ENCODE peak calls at places on chromosomes 7 and 10, in nine cellular contexts. U is activated CD8-positive, alpha-beta T cell treated with anti-CD3 and anti-CD28 coated beads for 36 hours; K is psoas muscle; Z is lower lobe of right lung; B is AG09319; X is body of pancreas; F is heart right ventricle; O is fibroblast of lung; E is IMR-90. A is an unnamed sample.
A peak's percentile ranks its signal among the peaks of the same experiment; 100 is the strongest.

GRCh38 chr7:125059861-125060456 is 130.3 kb upstream of the POT1 start:
- DNase-seq in U (no peak), Z (no peak), X (no peak), F (no peak), O (peak; percentile 39), B (no peak), E (peak; percentile 3), K (no peak), A (no peak)

GRCh38 chr10:44339218-44339617 is 45.7 kb downstream of the CXCL12 start:
- DNase-seq in U (no peak), X (no peak), F (no peak), K (no peak), O (no peak), Z (no peak), B (peak; percentile 79), E (peak; percentile 23), A (no peak)

GRCh38 chr10:97826892-97827291 is 22.8 kb upstream of the GOLGA7B start:
- DNase-seq in X (no peak), B (no peak), K (no peak), O (no peak), F (no peak), Z (no peak), U (no peak), E (no peak), A (no peak)

GRCh38 chr7:24894670-24895221 is 85.2 kb downstream of the OSBPL3 start:
- DNase-seq in F (no peak), Z (no peak), U (no peak), O (no peak), K (no peak), X (no peak), B (no peak), E (no peak), A (no peak)

GRCh38 chr10:109403551-109403950 is 519.8 kb downstream of the XPNPEP1 start:
- DNase-seq in X (no peak), F (no peak), Z (no peak), E (peak; percentile 9), K (no peak), B (no peak), O (no peak), U (no peak), A (no peak)

GRCh38 chr7:6533893-6534804 is 17.1 kb downstream of the GRID2IP start:
- DNase-seq in K (no peak), F (no peak), E (no peak), X (no peak), U (peak; percentile 82), B (no peak), Z (no peak), O (no peak), A (no peak)

GRCh38 chr7:26419198-26419597 is 127.5 kb downstream of the SNX10 start:
- DNase-seq in K (no peak), F (no peak), O (no peak), E (no peak), B (no peak), X (no peak), U (no peak), Z (no peak), A (no peak)

GRCh38 chr10:55641601-55642000 is 719.5 kb downstream of the ZWINT start:
- DNase-seq in X (no peak), Z (no peak), E (no peak), K (no peak), B (no peak), O (no peak), U (no peak), F (no peak), A (no peak)

GRCh38 chr7:29980151-29980550 is 9.4 kb downstream of the SCRN1 start:
- DNase-seq in B (no peak), E (no peak), X (no peak), Z (no peak), K (no peak), O (no peak), U (no peak), F (no peak), A (no peak)

GRCh38 chr7:111960909-111961440 is 245.2 kb downstream of the DOCK4 start:
- DNase-seq in Z (no peak), U (no peak), X (no peak), K (no peak), B (no peak), O (no peak), F (no peak), E (no peak), A (no peak)

GRCh38 chr7:1454471-1455065 is 4.7 kb downstream of the MICALL2 start:
- DNase-seq in Z (no peak), U (no peak), K (no peak), E (no peak), F (peak; percentile 59), O (peak; percentile 25), X (peak; percentile 45), B (no peak), A (peak; percentile 34)

GRCh38 chr7:134155220-134155619 is 28.1 kb downstream of the LRGUK start:
- DNase-seq in K (no peak), B (no peak), F (no peak), O (no peak), E (no peak), Z (no peak), X (no peak), U (no peak), A (no peak)

GRCh38 chr7:134154581-134155130 is 27.5 kb downstream of the LRGUK start:
- DNase-seq in E (no peak), U (no peak), O (peak; percentile 11), F (no peak), B (no peak), X (no peak), Z (no peak), K (no peak), A (no peak)

GRCh38 chr7:134153493-134154093 is 26.5 kb downstream of the LRGUK start:
- DNase-seq in X (no peak), O (no peak), B (no peak), F (no peak), K (no peak), Z (no peak), U (no peak), E (no peak), A (no peak)

GRCh38 chr7:134155871-134156270 is 28.7 kb downstream of the LRGUK start:
- DNase-seq in F (no peak), K (no peak), X (no peak), Z (no peak), U (no peak), B (no peak), O (no peak), E (no peak), A (no peak)
- TF ChIP-seq CTCF in F (no peak), K (no peak), X (no peak), Z (no peak), U (no peak), B (no peak), O (no peak), E (no peak), A (no peak)

GRCh38 chr10:79347226-79347893 is at the start of gene PPIF:
- DNase-seq in F (peak; percentile 93), X (peak; percentile 95), U (peak; percentile 95), O (peak; percentile 90), Z (peak; percentile 97), E (peak; percentile 88), B (peak; percentile 75), K (peak; percentile 97), A (peak; percentile 97)
- TF ChIP-seq CTCF in F (peak; percentile 98), X (peak; percentile 96), U (peak; percentile 98), O (peak; percentile 72), Z (peak; percentile 98), E (peak; percentile 97), B (peak; percentile 70), K (peak; percentile 95), A (peak; percentile 93)

DNA sequence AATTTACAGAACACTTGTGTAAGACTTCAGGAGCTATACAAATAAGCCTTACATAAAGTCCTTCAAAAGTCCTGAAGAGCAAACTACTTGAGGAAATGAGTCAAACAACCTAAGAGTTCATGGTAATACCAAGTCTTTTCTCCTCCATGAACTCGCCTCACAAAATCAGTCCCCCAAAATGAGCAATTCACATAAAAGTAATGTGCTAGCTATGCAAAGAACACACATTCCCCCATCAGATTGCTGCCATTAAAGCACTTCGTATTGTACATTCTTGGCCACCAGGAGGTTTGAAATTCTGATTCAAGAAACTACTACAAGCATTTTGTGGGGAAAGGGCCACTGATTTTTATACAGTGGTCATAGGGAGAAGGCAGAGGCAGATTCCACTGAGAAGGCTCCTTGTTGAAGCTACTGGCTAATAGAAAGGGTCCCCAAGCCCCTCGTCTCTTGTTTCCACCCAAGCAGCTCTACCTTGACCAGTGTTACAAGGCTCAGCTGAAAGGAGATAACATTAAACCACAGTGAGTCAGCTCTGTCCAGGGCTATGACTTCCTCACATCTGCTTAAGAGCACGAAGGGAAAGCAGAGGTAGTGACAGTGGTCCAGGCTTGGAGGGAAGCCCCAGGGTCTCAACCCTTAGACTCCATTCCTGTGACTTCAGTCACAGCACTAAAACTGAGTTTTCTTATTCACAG is 115.2 kb upstream of the CDK1 start:
- DNase-seq in O (peak; percentile 5), B (no peak), U (no peak), E (peak; percentile 47), K (no peak), X (no peak), Z (no peak), F (no peak), A (no peak)
- TF ChIP-seq CTCF in O (no peak), B (no peak), U (no peak), E (no peak), K (no peak), X (no peak), Z (no peak), F (no peak), A (no peak)

DNA sequence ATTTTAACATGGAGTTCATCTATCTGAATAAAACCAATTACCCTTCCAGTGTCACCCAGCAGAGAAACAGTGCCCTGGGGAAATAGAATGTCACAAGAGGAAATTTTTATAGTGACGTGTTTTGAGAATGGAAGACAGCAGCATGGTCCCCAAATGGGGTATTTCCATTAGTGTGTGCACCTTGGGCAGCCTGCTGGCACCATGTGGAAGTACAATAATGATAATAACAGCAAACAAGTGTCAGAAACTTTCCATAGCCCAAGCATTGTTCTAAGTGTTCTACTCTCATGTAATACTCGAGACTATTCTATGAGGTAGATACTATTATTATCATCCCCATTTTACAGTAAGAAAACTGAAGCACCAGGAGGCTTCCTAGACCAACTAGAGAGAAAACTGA is 2.2 kb upstream of the PDE1C start:
- DNase-seq in Z (no peak), K (no peak), B (no peak), F (no peak), X (no peak), E (no peak), U (no peak), O (no peak), A (no peak)
- TF ChIP-seq CTCF in Z (no peak), K (no peak), B (no peak), F (no peak), X (no peak), E (peak; percentile 21), U (no peak), O (no peak), A (peak; percentile 17)

DNA sequence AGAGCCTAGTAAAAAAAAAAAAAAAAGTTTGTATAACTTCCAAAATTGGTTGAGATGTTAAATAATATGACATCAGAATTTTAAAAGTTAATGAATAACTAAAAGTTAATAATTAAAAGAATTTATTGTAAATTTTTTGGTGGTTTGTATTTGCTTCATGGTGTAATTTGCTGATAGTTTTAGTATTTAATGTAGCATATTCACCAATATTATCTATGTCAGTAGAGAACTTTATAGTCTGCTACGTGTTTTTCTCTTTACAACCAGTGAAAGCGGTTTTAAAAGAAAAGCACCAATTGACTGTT is 51.8 kb upstream of the STEAP4 start:
- DNase-seq in Z (no peak), B (no peak), X (no peak), K (no peak), O (no peak), U (no peak), F (no peak), E (no peak), A (no peak)
- TF ChIP-seq CTCF in Z (no peak), B (no peak), X (no peak), K (no peak), O (no peak), U (no peak), F (no peak), E (no peak), A (no peak)

A was measured in nephron progenitor cell.